ENCODE peak calls at places on chromosome 6, in nine cellular contexts. One of them, this sample, is unnamed.

GRCh38 chr6:119189498-119189897 is 111.0 kb upstream of the FAM184A start:
- DNase-seq in A549: no peak
- DNase-seq in ovary: no peak
- DNase-seq in adrenal gland: no peak
- DNase-seq in lower leg skin: no peak
- DNase-seq in body of pancreas: no peak
- DNase-seq in IMR-90: no peak
- DNase-seq in suprapubic skin: no peak
- DNase-seq in H1: no peak
- DNase-seq in this sample: no peak

GRCh38 chr6:121849477-121849876 is 414.0 kb downstream of the GJA1 start:
- DNase-seq in ovary: peak
- DNase-seq in adrenal gland: peak
- DNase-seq in IMR-90: peak
- DNase-seq in lower leg skin: peak
- DNase-seq in H1: peak
- DNase-seq in A549: peak
- DNase-seq in body of pancreas: peak
- DNase-seq in suprapubic skin: no peak
- DNase-seq in this sample: peak

GRCh38 chr6:88629838-88630462 is 333.5 kb downstream of the RNGTT start:
- DNase-seq in H1: peak
- DNase-seq in lower leg skin: no peak
- DNase-seq in suprapubic skin: no peak
- DNase-seq in body of pancreas: no peak
- DNase-seq in ovary: no peak
- DNase-seq in IMR-90: no peak
- DNase-seq in adrenal gland: no peak
- DNase-seq in A549: peak
- DNase-seq in this sample: no peak

GRCh38 chr6:158468666-158469065 is 91.2 kb upstream of the TMEM181 start:
- DNase-seq in IMR-90: no peak
- DNase-seq in adrenal gland: no peak
- DNase-seq in suprapubic skin: no peak
- DNase-seq in lower leg skin: no peak
- DNase-seq in A549: peak
- DNase-seq in ovary: no peak
- DNase-seq in body of pancreas: no peak
- DNase-seq in H1: no peak
- DNase-seq in this sample: no peak

GRCh38 chr6:109052852-109053251 is 41.8 kb downstream of the SESN1 start:
- DNase-seq in adrenal gland: no peak
- DNase-seq in IMR-90: no peak
- DNase-seq in ovary: no peak
- DNase-seq in body of pancreas: no peak
- DNase-seq in suprapubic skin: no peak
- DNase-seq in lower leg skin: no peak
- DNase-seq in H1: no peak
- DNase-seq in A549: no peak
- DNase-seq in this sample: no peak

GRCh38 chr6:7254980-7255825 is 57.8 kb downstream of the SSR1 start:
- DNase-seq in IMR-90: no peak
- DNase-seq in suprapubic skin: no peak
- DNase-seq in lower leg skin: no peak
- DNase-seq in adrenal gland: peak
- DNase-seq in H1: no peak
- DNase-seq in A549: no peak
- DNase-seq in ovary: no peak
- DNase-seq in body of pancreas: peak
- DNase-seq in this sample: no peak

GRCh38 chr6:143451531-143451930 is 926 bp downstream of the PEX3 start:
- DNase-seq in A549: no peak
- DNase-seq in IMR-90: no peak
- DNase-seq in adrenal gland: peak
- DNase-seq in body of pancreas: no peak
- DNase-seq in ovary: no peak
- DNase-seq in lower leg skin: no peak
- DNase-seq in suprapubic skin: no peak
- DNase-seq in H1: no peak
- DNase-seq in this sample: no peak

GRCh38 chr6:126033696-126034095 is 47.4 kb downstream of the TRMT11 start:
- DNase-seq in lower leg skin: peak
- DNase-seq in H1: no peak
- DNase-seq in ovary: peak
- DNase-seq in body of pancreas: peak
- DNase-seq in IMR-90: peak
- DNase-seq in adrenal gland: peak
- DNase-seq in A549: peak
- DNase-seq in suprapubic skin: no peak
- DNase-seq in this sample: peak

GRCh38 chr6:148508401-148509151 is 165.9 kb downstream of the SASH1 start:
- DNase-seq in A549: no peak
- DNase-seq in IMR-90: peak
- DNase-seq in ovary: no peak
- DNase-seq in body of pancreas: no peak
- DNase-seq in lower leg skin: no peak
- DNase-seq in suprapubic skin: no peak
- DNase-seq in H1: no peak
- DNase-seq in adrenal gland: no peak
- DNase-seq in this sample: no peak
- TF ChIP-seq POLR2A in A549: no peak
- TF ChIP-seq POLR2A in IMR-90: no peak
- TF ChIP-seq POLR2A in ovary: no peak
- TF ChIP-seq POLR2A in body of pancreas: no peak
- TF ChIP-seq POLR2A in lower leg skin: no peak
- TF ChIP-seq POLR2A in suprapubic skin: peak
- TF ChIP-seq POLR2A in H1: no peak
- TF ChIP-seq POLR2A in adrenal gland: no peak
- TF ChIP-seq POLR2A in this sample: no peak

DNA sequence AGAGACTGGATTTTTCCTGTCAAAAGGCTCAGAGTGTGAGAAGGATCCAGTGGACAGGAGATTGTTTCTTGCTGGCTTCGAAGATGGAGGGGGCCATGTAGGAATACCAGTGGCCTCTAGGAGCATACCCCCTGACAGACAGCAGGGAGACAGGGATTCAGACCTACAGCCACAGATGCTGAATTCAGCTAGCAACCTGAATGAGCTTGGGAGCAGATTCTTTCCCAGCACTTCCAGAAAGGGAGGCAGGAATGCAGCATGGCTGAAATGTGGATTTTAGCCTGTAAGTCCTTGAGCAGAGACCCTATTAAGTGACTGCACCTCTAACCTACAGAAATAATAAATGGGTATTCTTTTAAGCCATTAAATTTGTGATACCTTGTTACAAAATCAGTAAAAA is 44.6 kb downstream of the STXBP5 start:
- DNase-seq in H1: no peak
- DNase-seq in IMR-90: no peak
- DNase-seq in body of pancreas: no peak
- DNase-seq in lower leg skin: no peak
- DNase-seq in A549: no peak
- DNase-seq in ovary: no peak
- DNase-seq in suprapubic skin: no peak
- DNase-seq in adrenal gland: no peak
- DNase-seq in this sample: no peak
- TF ChIP-seq POLR2A in H1: no peak
- TF ChIP-seq POLR2A in IMR-90: no peak
- TF ChIP-seq POLR2A in body of pancreas: no peak
- TF ChIP-seq POLR2A in lower leg skin: no peak
- TF ChIP-seq POLR2A in A549: no peak
- TF ChIP-seq POLR2A in ovary: no peak
- TF ChIP-seq POLR2A in suprapubic skin: no peak
- TF ChIP-seq POLR2A in adrenal gland: no peak
- TF ChIP-seq POLR2A in this sample: no peak

DNA sequence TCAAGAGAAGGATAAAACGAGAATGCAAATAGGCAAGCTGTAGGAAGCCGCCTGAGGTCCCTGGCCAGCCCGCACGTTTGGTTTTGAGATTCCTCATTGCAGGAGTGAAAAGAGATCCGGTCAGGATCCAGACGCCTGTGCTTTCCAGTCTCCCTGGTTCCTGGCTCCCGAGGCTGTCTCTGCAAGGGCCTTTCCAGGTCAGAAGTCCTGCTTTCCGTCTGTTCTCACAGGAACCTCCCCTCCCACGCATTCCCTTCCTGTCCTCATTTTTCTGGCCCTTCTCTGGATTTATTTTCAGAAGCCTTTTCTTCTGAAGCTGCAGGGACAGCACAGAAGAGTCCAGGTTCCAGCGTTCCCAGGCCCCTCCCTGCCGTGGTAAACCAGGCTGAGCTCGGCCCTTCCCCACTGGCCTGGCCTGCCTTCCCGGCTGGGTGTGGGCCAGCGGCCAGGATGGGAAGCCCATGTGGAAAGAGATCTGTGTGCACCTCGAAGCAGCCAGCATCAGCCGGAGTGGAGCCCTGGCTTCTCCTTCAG is 54.0 kb downstream of the TMEM242 start:
- DNase-seq in IMR-90: peak
- DNase-seq in suprapubic skin: no peak
- DNase-seq in A549: no peak
- DNase-seq in lower leg skin: peak
- DNase-seq in H1: no peak
- DNase-seq in body of pancreas: peak
- DNase-seq in adrenal gland: peak
- DNase-seq in ovary: peak
- DNase-seq in this sample: no peak
- TF ChIP-seq POLR2A in IMR-90: no peak
- TF ChIP-seq POLR2A in suprapubic skin: no peak
- TF ChIP-seq POLR2A in A549: no peak
- TF ChIP-seq POLR2A in lower leg skin: no peak
- TF ChIP-seq POLR2A in H1: no peak
- TF ChIP-seq POLR2A in body of pancreas: no peak
- TF ChIP-seq POLR2A in adrenal gland: no peak
- TF ChIP-seq POLR2A in ovary: no peak
- TF ChIP-seq POLR2A in this sample: no peak

DNA sequence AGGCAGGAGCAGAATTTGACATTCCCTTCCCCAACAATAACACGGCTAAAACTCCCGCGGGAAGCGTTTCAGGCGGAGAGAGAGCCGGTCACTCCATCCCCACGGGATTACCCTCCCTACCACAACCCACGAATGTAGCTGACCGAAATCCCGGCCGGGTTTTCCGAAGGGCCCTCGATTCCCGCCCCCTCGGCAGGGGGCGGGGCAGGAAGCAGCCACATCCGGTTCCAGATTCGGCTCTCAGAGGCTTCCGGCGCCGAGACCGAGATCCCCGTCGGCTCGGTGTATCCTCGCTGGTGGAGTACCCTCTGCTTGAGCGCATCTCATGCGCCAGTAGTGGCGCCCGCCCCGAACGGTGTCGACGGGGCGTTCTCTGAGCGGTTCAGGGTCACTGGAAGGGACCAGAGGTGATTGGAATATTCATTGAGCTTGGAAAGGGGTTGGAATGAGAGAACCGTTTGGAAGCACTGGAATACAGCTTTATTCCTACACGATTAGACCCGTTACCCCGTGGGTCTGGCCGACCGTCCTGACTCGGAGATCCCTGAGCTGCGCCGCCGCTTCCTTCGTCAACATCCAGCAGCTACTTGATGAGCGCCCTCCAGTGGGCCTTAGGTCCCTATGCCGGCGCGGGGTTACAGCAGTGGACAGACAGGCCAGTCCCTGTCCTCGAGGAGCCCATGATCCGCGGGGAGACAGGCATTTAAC is 649 bp upstream of the RGL2 start:
- DNase-seq in body of pancreas: peak
- DNase-seq in ovary: peak
- DNase-seq in A549: peak
- DNase-seq in suprapubic skin: peak
- DNase-seq in IMR-90: peak
- DNase-seq in adrenal gland: peak
- DNase-seq in H1: no peak
- DNase-seq in lower leg skin: peak
- DNase-seq in this sample: peak
- TF ChIP-seq POLR2A in body of pancreas: no peak
- TF ChIP-seq POLR2A in ovary: peak
- TF ChIP-seq POLR2A in A549: peak
- TF ChIP-seq POLR2A in suprapubic skin: peak
- TF ChIP-seq POLR2A in IMR-90: peak
- TF ChIP-seq POLR2A in adrenal gland: peak
- TF ChIP-seq POLR2A in H1: peak
- TF ChIP-seq POLR2A in lower leg skin: no peak
- TF ChIP-seq POLR2A in this sample: peak

This sample was measured in H54.